ENCODE peak calls at places on chromosomes 11 and 22, in four cellular contexts. R, Q, J and S are unnamed samples.

GRCh38 chr11:66607126-66607834 is 9.2 kb upstream of the RBM14 start:
- DNase-seq in R (peak), Q (no peak), J (no peak), S (no peak)

GRCh38 chr11:73872746-73873412 is 3.8 kb downstream of the COA4 start:
- DNase-seq in R (no peak), Q (no peak), J (no peak), S (no peak)

GRCh38 chr11:44559207-44559943 is 6.1 kb upstream of the CD82 start:
- DNase-seq in R (no peak), Q (no peak), J (peak), S (peak)

GRCh38 chr11:102341844-102342318 is 5.1 kb upstream of the BIRC2 start:
- DNase-seq in R (peak), Q (peak), J (peak), S (peak)

GRCh38 chr22:28105396-28105795 is 186.3 kb upstream of the PITPNB start:
- DNase-seq in R (no peak), Q (no peak), J (no peak), S (no peak)

GRCh38 chr11:2122222-2122906 is 16.8 kb downstream of the IGF2 start:
- DNase-seq in R (no peak), Q (no peak), J (peak), S (no peak)

GRCh38 chr11:58003591-58003990 is 20.1 kb upstream of the OR9Q1 start:
- DNase-seq in R (no peak), Q (no peak), J (no peak), S (no peak)

GRCh38 chr11:70916321-70916720 is 336.1 kb downstream of the SHANK2 start:
- DNase-seq in R (no peak), Q (no peak), J (no peak), S (no peak)

GRCh38 chr22:26273011-26273675 is 103.9 kb downstream of the SEZ6L start:
- DNase-seq in R (no peak), Q (no peak), J (no peak), S (no peak)

GRCh38 chr11:45859661-45860140 is 12.4 kb downstream of the CRY2 start:
- DNase-seq in R (peak), Q (peak), J (no peak), S (no peak)

GRCh38 chr22:50507421-50507990 is at the start of gene LMF2:
- DNase-seq in R (peak), Q (no peak), J (no peak), S (peak)

GRCh38 chr11:128516886-128517285 is 70.5 kb downstream of the ETS1 start:
- DNase-seq in R (no peak), Q (no peak), J (no peak), S (no peak)

GRCh38 chr11:61918251-61919112 is 1.1 kb upstream of the RAB3IL1 start:
- DNase-seq in R (no peak), Q (no peak), J (no peak), S (peak)

GRCh38 chr22:45008853-45009751 is 703 bp downstream of the PHF21B start:
- DNase-seq in R (peak), Q (no peak), J (no peak), S (peak)

GRCh38 chr22:17411213-17411612 is 42.0 kb downstream of the CECR2 start:
- DNase-seq in R (no peak), Q (no peak), J (no peak), S (no peak)

GRCh38 chr11:119676461-119677020 is 52.5 kb downstream of the NECTIN1 start:
- DNase-seq in R (no peak), Q (no peak), J (no peak), S (no peak)

GRCh38 chr22:50206599-50206998 is 5.8 kb downstream of the SELENOO start:
- DNase-seq in R (peak), Q (no peak), J (no peak), S (no peak)

GRCh38 chr22:35018995-35019394 is 47.0 kb upstream of the ISX start:
- DNase-seq in R (no peak), Q (no peak), J (no peak), S (no peak)

GRCh38 chr11:14894657-14895598 is 2.9 kb upstream of the CYP2R1 start:
- DNase-seq in R (peak), Q (no peak), J (no peak), S (no peak)

GRCh38 chr11:120817131-120817530 is 206.8 kb upstream of the TBCEL start:
- DNase-seq in R (peak), Q (no peak), J (no peak), S (no peak)

GRCh38 chr11:120816711-120817110 is 207.2 kb upstream of the TBCEL start:
- DNase-seq in R (no peak), Q (no peak), J (no peak), S (no peak)

GRCh38 chr11:120814531-120815259 is 209.2 kb upstream of the TBCEL start:
- DNase-seq in R (no peak), Q (no peak), J (no peak), S (no peak)

GRCh38 chr11:120816176-120816575 is 207.7 kb upstream of the TBCEL start:
- DNase-seq in R (no peak), Q (no peak), J (no peak), S (no peak)

GRCh38 chr11:120815260-120816100 is 208.4 kb upstream of the TBCEL start:
- DNase-seq in R (no peak), Q (peak), J (no peak), S (no peak)
- TF ChIP-seq CTCF in R (no peak), Q (no peak), J (no peak), S (no peak)

GRCh38 chr11:115676768-115677167 is 172.6 kb upstream of the CADM1 start:
- DNase-seq in R (no peak), Q (no peak), J (no peak), S (no peak)

GRCh38 chr11:115679945-115680344 is 175.7 kb upstream of the CADM1 start:
- DNase-seq in R (no peak), Q (no peak), J (no peak), S (no peak)

GRCh38 chr11:115676206-115676605 is 172.0 kb upstream of the CADM1 start:
- DNase-seq in R (no peak), Q (no peak), J (no peak), S (no peak)

GRCh38 chr11:115677190-115677589 is 173.0 kb upstream of the CADM1 start:
- DNase-seq in R (no peak), Q (no peak), J (no peak), S (no peak)

DNA sequence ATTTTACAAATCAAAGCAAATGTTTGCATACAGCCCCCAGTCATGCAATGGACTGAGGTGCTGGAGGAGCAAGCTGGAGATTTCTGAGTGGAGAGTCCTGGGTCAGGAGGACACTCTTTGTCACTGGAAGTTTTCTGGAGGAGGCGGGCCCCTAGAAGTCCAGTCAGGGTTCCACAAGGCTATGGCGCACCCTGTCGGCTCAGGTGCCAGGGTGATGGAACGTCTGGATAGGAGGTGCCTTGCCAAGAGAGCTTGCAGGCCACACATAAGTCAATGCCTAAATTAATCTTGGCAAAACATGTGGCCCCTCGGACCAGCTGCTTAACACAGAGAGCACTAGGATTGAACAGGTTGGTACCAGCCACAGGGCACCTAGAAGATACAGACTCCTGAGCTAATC is 174.7 kb upstream of the CADM1 start:
- DNase-seq in R (no peak), Q (peak), J (no peak), S (no peak)
- TF ChIP-seq CTCF in R (no peak), Q (peak), J (no peak), S (no peak)

DNA sequence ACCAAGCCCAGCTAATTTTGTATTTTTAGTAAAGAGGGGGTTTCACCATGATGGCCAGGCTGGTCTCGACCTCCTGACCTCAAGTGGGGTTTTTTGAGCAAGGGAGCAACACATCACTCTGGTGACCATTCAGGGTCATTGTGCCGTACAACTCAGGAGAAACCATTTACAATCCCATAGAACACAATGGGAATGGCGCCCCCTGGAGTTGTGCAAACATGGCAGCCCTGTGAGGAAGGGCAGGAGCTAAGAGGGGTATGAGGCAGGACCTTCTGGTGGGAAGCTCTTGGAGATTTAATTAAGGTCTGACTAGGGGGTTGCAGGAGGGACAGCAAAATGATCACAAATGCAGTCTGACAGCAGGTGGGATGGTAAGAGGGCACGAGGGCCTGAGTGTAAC is 9.2 kb upstream of the CSF2RB start:
- DNase-seq in R (no peak), Q (no peak), J (no peak), S (no peak)
- TF ChIP-seq CTCF in R (no peak), Q (no peak), J (peak), S (peak)

GRCh38 chr22:23180301-23180892 is at the start of gene BCR:
- DNase-seq in R (peak), Q (no peak), J (peak), S (peak)
- TF ChIP-seq CTCF in R (no peak), Q (no peak), J (no peak), S (no peak)

DNA sequence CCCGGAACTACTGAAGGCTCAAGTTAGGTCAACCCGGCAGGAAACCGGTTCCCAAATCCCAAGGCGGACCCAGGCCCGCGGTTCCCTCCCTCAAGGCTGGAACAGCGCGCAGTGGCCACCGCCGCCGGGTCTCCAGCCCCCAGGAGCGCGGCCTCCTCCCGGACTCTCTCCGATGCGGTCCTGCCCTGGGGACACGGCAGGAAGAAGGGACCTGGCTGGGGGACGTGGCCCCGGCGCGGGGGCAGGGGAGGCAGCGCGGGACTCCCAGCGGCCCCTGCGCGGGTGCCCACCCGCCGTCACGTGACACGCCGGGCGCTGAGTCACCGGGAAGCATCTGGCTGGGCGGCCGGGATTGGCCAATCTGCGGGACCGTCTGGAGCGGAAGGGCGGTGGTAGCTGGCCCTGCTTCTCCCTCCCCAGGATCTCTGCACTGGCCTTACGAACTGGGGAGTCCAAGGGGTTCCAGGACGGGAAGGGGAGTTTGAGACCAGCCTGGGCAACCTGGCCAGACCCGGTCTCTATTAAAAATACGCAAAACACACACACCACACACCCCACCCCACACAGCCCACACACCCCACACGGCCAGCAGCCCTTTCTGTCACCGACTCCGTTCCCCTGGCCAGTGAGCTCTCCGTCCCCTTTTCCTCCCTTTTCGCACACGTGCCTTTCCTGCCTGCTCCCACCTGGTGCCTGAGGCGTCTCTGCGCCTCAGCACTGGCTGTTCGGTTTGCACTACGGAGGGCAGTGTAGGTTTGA is 21.4 kb upstream of the MALAT1 start:
- DNase-seq in R (peak), Q (no peak), J (peak), S (peak)
- TF ChIP-seq CTCF in R (no peak), Q (no peak), J (no peak), S (peak)